ENCODE peak calls at places on chromosomes 2 and 18, in eight cellular contexts. Q is mesenchymal stem cell; N is right cardiac atrium; I is AG04450; Z is lung; T is fibroblast of lung; Y is CD8-positive, alpha-beta T cell; M is GM23248. G is an unnamed sample. For H3K9me3, the result is how much of the 10 kb centered on the place peaks cover.

GRCh38 chr2:195535911-195536522 is 121.0 kb upstream of the SLC39A10 start:
- DNase-seq in Z (peak), Y (peak), Q (no peak), M (no peak), N (no peak), T (no peak), I (no peak), G (peak)

GRCh38 chr2:196101325-196101981 is 32.8 kb upstream of the DNAH7 start:
- DNase-seq in N (no peak), M (peak), Y (no peak), Z (no peak), Q (peak), T (peak), I (no peak), G (no peak)

GRCh38 chr2:235666240-235666781 is 172.5 kb downstream of the AGAP1 start:
- DNase-seq in I (peak), Z (no peak), N (no peak), Y (peak), M (peak), T (peak), Q (peak), G (no peak)

GRCh38 chr2:227293531-227293930 is 31.5 kb upstream of the MFF start:
- DNase-seq in Z (no peak), N (no peak), Q (no peak), T (no peak), M (no peak), Y (no peak), I (no peak), G (no peak)

GRCh38 chr2:58606799-58607198 is 365.7 kb upstream of the FANCL start:
- DNase-seq in M (peak), N (no peak), Y (no peak), I (no peak), Z (no peak), Q (no peak), T (no peak), G (no peak)

GRCh38 chr2:231378028-231378722 is 17.3 kb upstream of the B3GNT7 start:
- DNase-seq in Q (peak), Z (no peak), I (no peak), T (no peak), M (no peak), Y (no peak), N (no peak), G (no peak)

GRCh38 chr2:120963997-120964396 is 228.3 kb downstream of the GLI2 start:
- DNase-seq in Y (no peak), N (no peak), T (no peak), I (no peak), Q (peak), M (peak), Z (no peak), G (no peak)

GRCh38 chr2:218431878-218432277 is 13.0 kb downstream of the VIL1 start:
- DNase-seq in T (no peak), M (no peak), Y (no peak), I (no peak), N (no peak), Z (no peak), Q (no peak), G (no peak)

GRCh38 chr2:43890855-43891254 is 52.1 kb downstream of the ABCG8 start:
- DNase-seq in Y (no peak), M (peak), Z (no peak), I (no peak), N (no peak), T (peak), Q (peak), G (no peak)

GRCh38 chr18:9796933-9797549 is 88.7 kb upstream of the TXNDC2 start:
- DNase-seq in Q (no peak), Z (no peak), M (peak), T (no peak), I (no peak), N (no peak), Y (no peak), G (no peak)

GRCh38 chr2:63654959-63655358 is 66.2 kb downstream of the MDH1 start:
- DNase-seq in Q (no peak), M (peak), T (peak), N (no peak), Y (no peak), I (no peak), Z (no peak), G (no peak)

GRCh38 chr2:238649936-238650518 is 197.9 kb upstream of the TWIST2 start:
- DNase-seq in Y (no peak), T (no peak), N (no peak), Q (no peak), I (no peak), M (no peak), Z (peak), G (no peak)

GRCh38 chr2:239343946-239344856 is 56.6 kb downstream of the HDAC4 start:
- DNase-seq in M (no peak), N (no peak), Y (no peak), Q (no peak), T (peak), I (no peak), Z (no peak), G (no peak)

GRCh38 chr2:86072271-86072858 is 33.3 kb downstream of the POLR1A start:
- DNase-seq in T (peak), I (no peak), M (no peak), Q (peak), Z (peak), N (peak), Y (no peak), G (no peak)

GRCh38 chr18:53984021-53984420 is 240.4 kb downstream of the MBD2 start:
- DNase-seq in Y (no peak), Z (no peak), T (peak), M (peak), Q (no peak), I (no peak), N (no peak), G (no peak)

GRCh38 chr2:98901291-98901690 is 34.7 kb downstream of the CRACDL start:
- DNase-seq in I (no peak), M (no peak), N (no peak), Z (no peak), T (no peak), Q (no peak), Y (no peak), G (no peak)

GRCh38 chr2:70691497-70691896 is 76.5 kb downstream of the ADD2 start:
- DNase-seq in I (no peak), N (no peak), M (no peak), Q (no peak), Z (no peak), T (no peak), Y (no peak), G (no peak)

GRCh38 chr2:2877427-2877826 is 500.2 kb downstream of the EIPR1 start:
- DNase-seq in Y (no peak), Q (no peak), T (no peak), N (no peak), Z (no peak), M (no peak), I (no peak), G (no peak)

GRCh38 chr2:128358941-128359731 is 40.5 kb upstream of the HS6ST1 start:
- DNase-seq in I (no peak), Y (peak), M (no peak), T (no peak), Z (no peak), N (no peak), Q (no peak), G (no peak)

GRCh38 chr2:201837824-201838340 is 31.5 kb downstream of the CDK15 start:
- DNase-seq in Q (no peak), Y (no peak), T (no peak), Z (no peak), M (no peak), N (no peak), I (no peak), G (no peak)

GRCh38 chr2:182980115-182980514 is 58.1 kb downstream of the NCKAP1 start:
- DNase-seq in Z (no peak), Q (peak), Y (no peak), I (no peak), N (no peak), T (peak), M (peak), G (no peak)

GRCh38 chr2:150127271-150127990 is 360.0 kb downstream of the RND3 start:
- DNase-seq in Y (no peak), T (peak), Z (no peak), M (peak), I (no peak), N (no peak), Q (peak), G (no peak)

GRCh38 chr18:58402951-58403702 is 225.8 kb downstream of the ALPK2 start:
- DNase-seq in Q (no peak), I (no peak), M (no peak), Y (no peak), T (no peak), Z (no peak), N (no peak), G (no peak)

GRCh38 chr2:217249490-217250451 is 389.9 kb upstream of the TNP1 start:
- DNase-seq in N (no peak), Z (no peak), I (no peak), Q (peak), M (no peak), T (no peak), Y (no peak), G (no peak)

GRCh38 chr18:29157905-29158304 is 981.0 kb upstream of the CDH2 start:
- DNase-seq in N (no peak), Q (no peak), Z (no peak), M (no peak), Y (no peak), I (no peak), T (peak), G (no peak)

GRCh38 chr2:72511906-72512305 is 313.9 kb downstream of the EXOC6B start:
- DNase-seq in N (no peak), M (no peak), T (no peak), Y (no peak), Q (no peak), Z (no peak), I (no peak), G (no peak)

GRCh38 chr18:31380912-31381311 is 4.3 kb downstream of the DSG4 start:
- DNase-seq in I (no peak), Q (no peak), T (no peak), N (no peak), Z (no peak), M (no peak), Y (no peak), G (no peak)

GRCh38 chr2:202023904-202024266 is 9.8 kb upstream of the FZD7 start:
- DNase-seq in Q (no peak), Y (no peak), T (no peak), M (no peak), N (no peak), I (no peak), Z (peak), G (no peak)

GRCh38 chr18:76973512-76974302 is 151.3 kb downstream of the ZNF236 start:
- DNase-seq in Y (no peak), T (no peak), N (no peak), M (no peak), Q (no peak), I (no peak), Z (no peak), G (no peak)

GRCh38 chr2:18119883-18120282 is 241.4 kb downstream of the KCNS3 start:
- DNase-seq in M (peak), I (peak), Z (no peak), T (peak), Q (peak), N (no peak), Y (no peak), G (no peak)

GRCh38 chr2:205903549-205904129 is 182.3 kb downstream of the INO80D start:
- DNase-seq in I (no peak), Q (peak), Z (no peak), T (no peak), M (peak), N (peak), Y (no peak), G (no peak)

GRCh38 chr18:42706618-42707017 is 408.9 kb downstream of the RIT2 start:
- DNase-seq in Z (no peak), M (no peak), N (no peak), T (peak), I (no peak), Q (no peak), Y (no peak), G (no peak)

GRCh38 chr2:157692768-157693167 is 64.1 kb upstream of the ACVR1C start:
- DNase-seq in T (peak), I (peak), Y (no peak), M (peak), Z (no peak), N (no peak), Q (peak), G (no peak)

GRCh38 chr2:127045792-127046501 is 61.0 kb downstream of the BIN1 start:
- DNase-seq in I (no peak), N (peak), M (peak), Z (no peak), Y (no peak), Q (no peak), T (no peak), G (no peak)

GRCh38 chr2:202017940-202018339 is 15.7 kb upstream of the FZD7 start:
- DNase-seq in T (no peak), Q (no peak), Z (no peak), M (no peak), I (no peak), N (no peak), Y (no peak), G (no peak)

GRCh38 chr2:101722878-101723277 is 25.4 kb downstream of the MAP4K4 start:
- DNase-seq in Q (no peak), Z (no peak), T (no peak), Y (no peak), M (no peak), I (no peak), N (no peak), G (no peak)
- H3K9me3 ChIP-seq in Q (under half), Z (under half), T (under half), Y (under half), M (under half), I (under half), N (under half), G (under half)

DNA sequence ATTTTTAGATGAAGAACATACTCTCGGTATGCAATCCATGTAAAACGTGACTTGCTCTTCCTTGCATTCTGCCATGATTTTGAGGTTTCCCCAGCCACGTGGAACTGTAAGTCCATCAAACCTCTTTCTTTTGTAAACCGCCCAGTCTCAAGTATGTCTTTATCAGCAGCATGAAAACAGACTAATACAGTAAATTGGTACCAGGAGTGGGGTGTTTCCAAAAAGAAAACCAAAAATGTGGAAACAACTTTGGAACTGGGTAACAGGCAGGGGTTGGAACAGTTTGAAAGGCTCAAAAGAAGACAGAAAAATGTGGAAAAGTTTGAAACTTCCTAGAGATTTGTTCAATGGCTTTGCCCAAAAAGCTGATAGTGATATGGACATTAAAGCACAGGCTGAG is 1957.9 kb downstream of the SUCLG1 start:
- DNase-seq in Q (no peak), N (no peak), M (no peak), I (no peak), Y (no peak), T (no peak), Z (no peak), G (no peak)
- H3K9me3 ChIP-seq in Q (under half), N (under half), M (under half), I (under half), Y (under half), T (under half), Z (under half), G (under half)

GRCh38 chr2:4579977-4580376 is 876.6 kb downstream of the DCDC2C start:
- DNase-seq in T (no peak), Y (no peak), M (no peak), Z (no peak), I (no peak), Q (no peak), N (no peak), G (no peak)

GRCh38 chr2:4576075-4576474 is 872.7 kb downstream of the DCDC2C start:
- DNase-seq in Y (no peak), I (no peak), N (no peak), T (no peak), Q (no peak), Z (no peak), M (no peak), G (no peak)
- H3K9me3 ChIP-seq in Y (under half), I (under half), N (under half), T (under half), Q (under half), Z (under half), M (under half), G (under half)

DNA sequence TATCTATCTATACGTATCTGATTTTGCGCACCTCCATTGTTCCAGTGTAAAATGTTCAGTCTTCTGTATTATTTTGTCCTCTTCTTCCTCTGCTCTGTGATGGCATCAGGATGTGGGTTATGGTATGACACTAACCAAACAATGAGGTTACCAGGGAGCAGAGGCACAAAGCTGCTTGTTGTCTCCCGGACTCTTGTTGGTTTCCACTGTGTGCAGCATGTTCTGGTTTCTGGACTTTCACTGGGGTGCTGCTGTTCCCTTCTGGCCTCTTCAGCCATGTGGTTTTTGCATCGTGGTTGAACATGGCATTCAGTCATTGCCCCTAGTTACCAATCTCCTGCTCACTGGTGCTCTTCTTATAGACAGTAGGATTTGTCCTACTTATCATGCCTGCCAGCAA is 665.9 kb downstream of the CBLN2 start:
- DNase-seq in Z (no peak), M (no peak), T (no peak), Y (no peak), Q (no peak), N (no peak), I (no peak), G (no peak)
- H3K9me3 ChIP-seq in Z (under half), M (under half), T (under half), Y (under half), Q (under half), N (under half), I (under half), G (under half)

DNA sequence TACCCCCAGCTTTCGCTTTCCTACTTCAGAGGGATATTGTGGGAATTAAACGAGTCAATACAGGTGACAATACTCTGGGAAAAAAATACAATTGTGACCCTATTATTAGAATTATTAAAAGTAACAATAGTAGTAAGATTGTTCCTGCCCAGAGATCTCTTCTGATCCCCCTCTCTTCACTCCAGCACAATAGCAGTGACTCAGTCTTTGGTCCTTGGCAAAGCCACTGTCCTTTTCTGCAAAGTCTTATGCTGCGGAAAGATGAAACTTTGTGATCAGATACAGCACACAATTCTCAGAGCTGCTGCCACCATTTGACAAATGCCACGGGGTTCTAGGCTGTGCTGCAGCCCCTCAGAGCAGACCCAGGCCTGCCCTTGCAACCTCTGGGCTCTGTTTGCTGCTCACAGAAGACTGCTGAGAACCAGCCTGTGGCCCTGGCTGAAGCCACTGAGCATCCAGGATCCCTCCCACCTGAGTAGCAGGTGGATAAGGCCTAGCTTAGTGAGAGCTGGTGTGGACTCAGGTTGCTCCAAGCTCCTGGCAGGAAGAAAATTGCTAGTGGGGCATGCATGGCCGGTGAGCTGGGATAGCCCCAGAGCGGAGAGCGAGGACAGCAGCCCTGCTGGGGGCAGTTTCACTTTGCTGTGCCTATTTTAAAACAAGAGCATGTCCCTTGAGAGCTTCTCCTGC is 60.1 kb upstream of the ROCK2 start:
- DNase-seq in Y (no peak), I (no peak), Q (no peak), M (no peak), N (no peak), T (no peak), Z (no peak), G (no peak)
- H3K9me3 ChIP-seq in Y (under half), I (under half), Q (under half), M (under half), N (under half), T (under half), Z (under half), G (under half)

GRCh38 chr18:44290366-44290855 is 390.3 kb upstream of the SETBP1 start:
- DNase-seq in Z (no peak), T (peak), N (no peak), I (no peak), Y (no peak), Q (no peak), M (no peak), G (no peak)
- H3K9me3 ChIP-seq in Z (under half), T (under half), N (under half), I (under half), Y (under half), Q (under half), M (under half), G (under half)

GRCh38 chr2:83640506-83640905 is 818.6 kb downstream of the SUCLG1 start:
- DNase-seq in I (no peak), Z (no peak), T (no peak), M (no peak), Y (no peak), Q (no peak), N (no peak), G (no peak)
- H3K9me3 ChIP-seq in I (under half), Z (under half), T (under half), M (under half), Y (under half), Q (under half), N (under half), G (under half)

DNA sequence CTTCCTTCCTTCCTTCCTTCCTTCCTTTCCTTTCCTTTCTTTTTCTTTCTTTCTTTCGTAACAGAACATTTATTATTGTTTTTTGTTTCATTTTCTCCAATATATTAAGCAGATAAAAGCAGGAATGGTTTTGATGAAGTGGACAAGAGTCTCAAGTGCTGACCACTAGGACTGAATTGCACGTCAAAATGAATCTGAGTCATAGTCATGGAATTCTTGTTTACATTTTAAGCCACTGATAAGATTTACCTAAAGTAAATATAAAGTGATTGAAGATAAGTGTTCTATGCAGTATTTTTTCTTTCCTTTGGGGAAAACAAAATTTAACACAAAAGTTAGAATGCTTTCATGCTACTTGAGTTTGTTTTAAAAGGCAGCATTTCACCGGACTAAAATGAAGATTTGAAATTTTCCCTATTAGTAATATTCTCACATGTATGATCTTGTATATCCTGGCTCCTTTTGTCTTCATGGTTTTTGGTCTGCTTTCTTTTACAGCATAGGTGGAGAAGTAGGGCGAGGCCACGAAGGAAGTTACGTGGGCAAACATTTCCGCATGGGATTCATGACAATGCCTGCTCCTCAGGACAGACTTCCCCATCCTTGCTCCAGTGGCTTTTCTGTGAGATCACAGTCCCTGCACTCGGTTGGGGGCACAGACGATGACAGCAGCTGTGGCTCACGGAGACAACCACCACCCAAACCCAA is 113.5 kb downstream of the NYAP2 start:
- DNase-seq in T (peak), I (peak), Z (no peak), N (no peak), M (peak), Y (no peak), Q (peak), G (no peak)
- H3K9me3 ChIP-seq in T (under half), I (under half), Z (under half), N (under half), M (under half), Y (under half), Q (under half), G (under half)

G was measured in T-helper 17 cell.